ENCODE peak calls at places on chromosomes 12 and 14, in six cellular contexts. I is IMR-90, J is amniotic stem cell, H is lung microvascular endothelial cell, V is NB4, B is astrocyte of the hippocampus. F is an unnamed sample.

GRCh38 chr14:66087231-66087630 is 398.9 kb upstream of the CCDC196 start:
- DNase-seq in H (peak), V (peak), J (no peak), B (no peak), I (no peak), F (no peak)

GRCh38 chr12:16599081-16599480 is 6.9 kb downstream of the LMO3 start:
- DNase-seq in B (no peak), V (no peak), H (no peak), J (no peak), I (no peak), F (no peak)

GRCh38 chr14:22531451-22532344 is 57.3 kb downstream of the DAD1 start:
- DNase-seq in I (no peak), J (no peak), H (no peak), B (no peak), V (no peak), F (no peak)

GRCh38 chr12:4604684-4605193 is 42.7 kb downstream of the DYRK4 start:
- DNase-seq in I (peak), H (peak), V (peak), J (peak), B (peak), F (peak)

GRCh38 chr12:45122776-45123380 is 72.0 kb upstream of the DBX2 start:
- DNase-seq in J (no peak), B (peak), V (peak), I (peak), H (peak), F (no peak)

GRCh38 chr14:95679148-95679547 is 7.1 kb upstream of the TCL1B start:
- DNase-seq in I (no peak), V (no peak), J (no peak), B (no peak), H (no peak), F (no peak)

GRCh38 chr12:130139971-130140547 is 22.2 kb upstream of the FZD10 start:
- DNase-seq in I (no peak), V (no peak), J (no peak), H (no peak), B (no peak), F (no peak)

GRCh38 chr12:46523863-46524770 is 151.5 kb upstream of the SLC38A2 start:
- DNase-seq in B (peak), J (peak), H (peak), I (peak), V (no peak), F (peak)

GRCh38 chr12:2796187-2796663 is 1.5 kb downstream of the FKBP4 start:
- DNase-seq in H (no peak), V (no peak), J (no peak), I (no peak), B (no peak), F (no peak)

F was measured in activated T-helper 2 cell treated with anti-CD3 and anti-CD28 coated beads, Interferon-gamma antibody, Interleukin-2, Interleukin-4, amounts not matched to agents 10 μg/mL and 5 μg/mL and 100 μg/mL, durations not matched to agents 14 hours and 24 hours and 36 hours.